ENCODE peak calls at places on chromosomes 2 and 18, in five cellular contexts. B is fibroblast of gingiva, C is endothelial cell, R is fibroblast of pulmonary artery, S is AG04450. X is an unnamed sample.

GRCh38 chr2:64493788-64494187 is 30.3 kb upstream of the AFTPH start:
- DNase-seq in B (no peak), C (no peak), R (no peak), S (no peak), X (no peak)

GRCh38 chr2:176002684-176003225 is 688 bp upstream of the LNPK start:
- DNase-seq in B (peak), C (peak), R (peak), S (no peak), X (peak)

GRCh38 chr2:161414385-161415040 is 1.6 kb upstream of the TBR1 start:
- DNase-seq in B (peak), C (peak), R (no peak), S (no peak), X (peak)

GRCh38 chr2:71878626-71879508 is 268.8 kb downstream of the CYP26B1 start:
- DNase-seq in B (no peak), C (no peak), R (no peak), S (no peak), X (no peak)

GRCh38 chr2:86069091-86069685 is 36.5 kb downstream of the POLR1A start:
- DNase-seq in B (no peak), C (no peak), R (no peak), S (no peak), X (no peak)

GRCh38 chr2:217077841-217078407 is 218.1 kb upstream of the TNP1 start:
- DNase-seq in B (no peak), C (no peak), R (no peak), S (no peak), X (no peak)

GRCh38 chr18:47756364-47757016 is 174.0 kb downstream of the SMAD2 start:
- DNase-seq in B (peak), C (peak), R (peak), S (no peak), X (peak)

GRCh38 chr2:200362202-200362917 is 55.9 kb downstream of the SPATS2L start:
- DNase-seq in B (no peak), C (no peak), R (no peak), S (no peak), X (no peak)

GRCh38 chr2:110992886-110993285 is 127.8 kb upstream of the BCL2L11 start:
- DNase-seq in B (no peak), C (no peak), R (no peak), S (no peak), X (no peak)

GRCh38 chr2:13091463-13091862 is 374.7 kb downstream of the TRIB2 start:
- DNase-seq in B (no peak), C (no peak), R (no peak), S (no peak), X (no peak)

GRCh38 chr2:212957624-212958023 is 193.8 kb downstream of the IKZF2 start:
- DNase-seq in B (peak), C (no peak), R (no peak), S (no peak), X (no peak)

GRCh38 chr2:73109796-73110540 is 2.8 kb downstream of the RAB11FIP5 start:
- DNase-seq in B (no peak), C (no peak), R (no peak), S (no peak), X (no peak)

GRCh38 chr2:104919127-104919526 is 65.2 kb downstream of the POU3F3 start:
- DNase-seq in B (peak), C (no peak), R (no peak), S (no peak), X (peak)

GRCh38 chr2:205047273-205047839 is 502.1 kb downstream of the PARD3B start:
- DNase-seq in B (no peak), C (no peak), R (no peak), S (no peak), X (no peak)

GRCh38 chr2:240567137-240567871 is 980 bp upstream of the RNPEPL1 start:
- DNase-seq in B (no peak), C (peak), R (no peak), S (no peak), X (no peak)